ENCODE peak calls at places on chromosomes 16 and 17, in four cellular contexts. One of them, this sample, is unnamed.

GRCh38 chr16:80347900-80348299 is 192.9 kb upstream of the DYNLRB2 start:
- DNase-seq in endothelial cell of umbilical vein: peak; percentile 41
- DNase-seq in HepG2: no peak
- DNase-seq in H1: no peak
- DNase-seq in this sample: peak; percentile 14

GRCh38 chr16:55033225-55034156 is 102.8 kb downstream of the IRX5 start:
- DNase-seq in H1: no peak
- DNase-seq in HepG2: no peak
- DNase-seq in endothelial cell of umbilical vein: no peak
- DNase-seq in this sample: peak; percentile 83

GRCh38 chr16:81616321-81617020 is 162.6 kb upstream of the PLCG2 start:
- DNase-seq in endothelial cell of umbilical vein: peak; percentile 53
- DNase-seq in HepG2: no peak
- DNase-seq in H1: no peak
- DNase-seq in this sample: no peak

GRCh38 chr17:18230288-18231141 is 5.1 kb downstream of the LLGL1 start:
- DNase-seq in H1: no peak
- DNase-seq in endothelial cell of umbilical vein: no peak
- DNase-seq in HepG2: no peak
- DNase-seq in this sample: no peak

GRCh38 chr17:57285681-57286080 is 29.4 kb downstream of the MSI2 start:
- DNase-seq in endothelial cell of umbilical vein: no peak
- DNase-seq in H1: no peak
- DNase-seq in HepG2: no peak
- DNase-seq in this sample: no peak

GRCh38 chr16:84283314-84284167 is 11.1 kb upstream of the WFDC1 start:
- DNase-seq in H1: no peak
- DNase-seq in endothelial cell of umbilical vein: no peak
- DNase-seq in HepG2: no peak
- DNase-seq in this sample: no peak

GRCh38 chr17:57697891-57698708 is 47.0 kb downstream of the CCDC182 start:
- DNase-seq in H1: no peak
- DNase-seq in endothelial cell of umbilical vein: no peak
- DNase-seq in HepG2: peak; percentile 59
- DNase-seq in this sample: no peak

GRCh38 chr16:79598341-79599181 is 2.0 kb downstream of the MAF start:
- DNase-seq in endothelial cell of umbilical vein: no peak
- DNase-seq in H1: peak; percentile 46
- DNase-seq in HepG2: no peak
- DNase-seq in this sample: peak; percentile 43

GRCh38 chr16:28873543-28874201 is 4.6 kb upstream of the ATP2A1 start:
- DNase-seq in endothelial cell of umbilical vein: no peak
- DNase-seq in H1: no peak
- DNase-seq in HepG2: no peak
- DNase-seq in this sample: no peak

GRCh38 chr17:2594657-2595085 is 1.2 kb downstream of the PAFAH1B1 start:
- DNase-seq in H1: no peak
- DNase-seq in endothelial cell of umbilical vein: no peak
- DNase-seq in HepG2: no peak
- DNase-seq in this sample: no peak

GRCh38 chr17:50908860-50909764 is 43.0 kb upstream of the TOB1 start:
- DNase-seq in H1: no peak
- DNase-seq in endothelial cell of umbilical vein: peak; percentile 26
- DNase-seq in HepG2: peak; percentile 93
- DNase-seq in this sample: peak; percentile 71

GRCh38 chr16:87027056-87027616 is 290.1 kb downstream of the C16orf95 start:
- DNase-seq in HepG2: no peak
- DNase-seq in H1: no peak
- DNase-seq in endothelial cell of umbilical vein: no peak
- DNase-seq in this sample: no peak

GRCh38 chr16:10565167-10565566 is 15.2 kb downstream of the EMP2 start:
- DNase-seq in HepG2: peak; percentile 66
- DNase-seq in endothelial cell of umbilical vein: peak; percentile 11
- DNase-seq in H1: no peak
- DNase-seq in this sample: no peak

GRCh38 chr16:67842509-67843342 is 606 bp downstream of the THAP11 start:
- DNase-seq in HepG2: peak; percentile 61
- DNase-seq in endothelial cell of umbilical vein: peak; percentile 73
- DNase-seq in H1: no peak
- DNase-seq in this sample: no peak

GRCh38 chr16:72023962-72024361 is 15.4 kb downstream of the DHODH start:
- DNase-seq in HepG2: peak; percentile 80
- DNase-seq in endothelial cell of umbilical vein: no peak
- DNase-seq in H1: no peak
- DNase-seq in this sample: no peak

GRCh38 chr16:72029567-72030271 is 21.2 kb downstream of the DHODH start:
- DNase-seq in endothelial cell of umbilical vein: no peak
- DNase-seq in H1: no peak
- DNase-seq in HepG2: no peak
- DNase-seq in this sample: no peak

GRCh38 chr16:72027669-72028378 is 19.3 kb downstream of the DHODH start:
- DNase-seq in endothelial cell of umbilical vein: no peak
- DNase-seq in HepG2: peak; percentile 72
- DNase-seq in H1: no peak
- DNase-seq in this sample: peak; percentile 3

GRCh38 chr16:72024862-72025382 is 16.4 kb downstream of the DHODH start:
- DNase-seq in endothelial cell of umbilical vein: no peak
- DNase-seq in H1: no peak
- DNase-seq in HepG2: peak; percentile 37
- DNase-seq in this sample: no peak

GRCh38 chr16:72025404-72026114 is 17.0 kb downstream of the DHODH start:
- DNase-seq in endothelial cell of umbilical vein: no peak
- DNase-seq in H1: no peak
- DNase-seq in HepG2: peak; percentile 36
- DNase-seq in this sample: no peak
- TF ChIP-seq POLR2A in endothelial cell of umbilical vein: no peak
- TF ChIP-seq POLR2A in H1: no peak
- TF ChIP-seq POLR2A in HepG2: no peak
- TF ChIP-seq POLR2A in this sample: no peak

GRCh38 chr17:44095647-44096496 is 25.3 kb downstream of the G6PC3 start:
- DNase-seq in H1: peak; percentile 78
- DNase-seq in endothelial cell of umbilical vein: peak; percentile 97
- DNase-seq in HepG2: peak; percentile 94
- DNase-seq in this sample: peak; percentile 47
- TF ChIP-seq CTCF in H1: no peak
- TF ChIP-seq CTCF in endothelial cell of umbilical vein: no peak
- TF ChIP-seq CTCF in HepG2: peak; percentile 81
- TF ChIP-seq CTCF in this sample: no peak

DNA sequence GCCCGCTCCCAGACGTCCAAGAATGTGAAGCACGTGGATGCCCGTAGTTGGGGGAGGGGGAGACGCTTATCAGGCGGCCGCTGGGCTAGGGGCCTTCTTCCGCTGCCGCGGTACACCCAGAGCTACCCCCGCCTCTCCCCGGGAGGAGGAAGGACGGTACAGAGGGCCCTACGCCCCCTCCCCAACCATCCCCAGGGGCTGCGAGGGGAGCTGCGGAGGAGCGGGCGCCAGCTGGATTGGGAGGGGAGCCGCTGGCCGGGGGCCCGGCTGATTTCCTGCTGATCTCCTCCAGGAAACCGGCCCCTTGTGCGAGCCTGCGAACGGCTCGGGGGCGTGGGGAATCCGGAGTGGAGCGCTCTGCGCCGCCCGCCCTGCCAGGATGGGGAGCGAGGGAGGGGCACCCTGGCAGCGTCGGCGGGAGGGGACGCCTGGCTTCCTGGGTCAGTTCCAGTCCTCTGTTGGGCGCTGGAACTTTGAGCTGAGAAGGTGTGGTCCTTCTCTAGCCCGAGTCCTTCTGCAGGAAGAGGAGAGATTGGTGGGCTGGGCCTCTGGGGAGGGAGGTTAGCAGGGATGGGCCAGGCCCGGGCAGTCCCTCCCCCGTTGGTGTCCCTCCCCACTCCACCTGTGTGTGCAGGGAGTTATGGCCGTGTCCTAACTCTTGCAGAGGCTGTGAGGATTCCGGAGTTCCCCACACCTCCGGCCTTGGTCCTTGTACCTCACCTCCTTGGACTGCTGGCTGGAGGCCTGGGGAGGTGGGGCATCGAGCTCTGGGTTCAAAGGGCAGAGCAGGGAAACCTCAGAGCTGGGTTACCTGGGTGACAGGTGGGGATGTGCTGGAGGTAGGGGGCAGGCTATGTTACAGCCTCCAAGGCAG is 19.1 kb downstream of the GJD3 start:
- DNase-seq in H1: no peak
- DNase-seq in HepG2: peak; percentile 84
- DNase-seq in endothelial cell of umbilical vein: peak; percentile 78
- DNase-seq in this sample: no peak
- H3K4me3 ChIP-seq in H1: peak overlapping the region; percentile 69
- H3K4me3 ChIP-seq in HepG2: peak overlapping the region; percentile 79
- H3K4me3 ChIP-seq in endothelial cell of umbilical vein: peak overlapping the region; percentile 69
- H3K4me3 ChIP-seq in this sample: peak overlapping the region; percentile 22

DNA sequence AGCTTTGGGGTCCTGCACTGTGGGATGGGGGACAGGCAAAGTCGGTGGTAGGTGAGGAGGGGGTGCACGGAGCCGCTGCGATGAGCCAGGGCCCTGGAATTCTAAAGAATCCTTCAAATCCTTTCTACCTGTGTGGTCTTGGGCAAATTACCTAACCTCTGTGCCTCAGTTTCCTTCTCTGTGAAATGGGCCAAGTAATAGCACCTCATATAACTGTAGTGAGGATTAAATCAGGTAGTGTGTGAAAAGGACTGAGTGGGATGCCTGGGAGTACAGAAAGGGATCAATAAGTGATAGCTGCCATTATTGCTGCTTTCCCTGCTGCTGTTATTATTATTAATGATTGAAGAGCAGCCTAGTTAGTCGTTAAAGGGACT is 929 bp downstream of the SCNN1G start:
- DNase-seq in H1: no peak
- DNase-seq in endothelial cell of umbilical vein: no peak
- DNase-seq in HepG2: no peak
- DNase-seq in this sample: no peak
- TF ChIP-seq POLR2A in H1: no peak
- TF ChIP-seq POLR2A in endothelial cell of umbilical vein: no peak
- TF ChIP-seq POLR2A in HepG2: no peak
- TF ChIP-seq POLR2A in this sample: no peak

This sample was measured in lower leg skin.